ENCODE peak calls at places on chromosomes 3 and 15, in four cellular contexts. Y, A, L and U are unnamed samples.

GRCh38 chr15:89501646-89502045 is 5.3 kb upstream of the RHCG start:
- DNase-seq in Y (no peak), L (no peak), A (no peak), U (no peak)

GRCh38 chr15:56064152-56064551 is 70.7 kb upstream of the NEDD4 start:
- DNase-seq in Y (no peak), A (no peak), L (no peak), U (no peak)

GRCh38 chr3:2921903-2922302 is 188.3 kb downstream of the IL5RA start:
- DNase-seq in Y (peak), A (no peak), L (no peak), U (peak)

GRCh38 chr3:149630806-149631205 is 27.0 kb downstream of the WWTR1 start:
- DNase-seq in L (no peak), A (no peak), Y (no peak), U (no peak)

GRCh38 chr3:10744098-10744465 is 71.9 kb upstream of the SLC6A11 start:
- DNase-seq in A (no peak), L (no peak), Y (no peak), U (no peak)

GRCh38 chr3:124650798-124651197 is 79.5 kb upstream of the UMPS start:
- DNase-seq in A (no peak), Y (peak), L (no peak), U (peak)

GRCh38 chr3:86708908-86709307 is 282.0 kb downstream of the VGLL3 start:
- DNase-seq in L (no peak), Y (no peak), A (no peak), U (no peak)

GRCh38 chr15:93024293-93024692 is 64.7 kb downstream of the RGMA start:
- DNase-seq in L (no peak), Y (no peak), A (no peak), U (no peak)

GRCh38 chr3:156614642-156615511 is 59.5 kb upstream of the TIPARP start:
- DNase-seq in A (no peak), Y (no peak), L (no peak), U (no peak)